ENCODE peak calls at places on chromosome 18, in four cellular contexts. One of them, this sample, is unnamed.

GRCh38 chr18:23689616-23690504 is 607 bp downstream of the LAMA3 start:
- DNase-seq in HEK293T: peak; percentile 51
- DNase-seq in skeletal muscle cell: no peak
- DNase-seq in thyroid gland: no peak
- DNase-seq in this sample: no peak

GRCh38 chr18:79068299-79068945 is 772 bp upstream of the ATP9B start:
- DNase-seq in thyroid gland: peak; percentile 19
- DNase-seq in HEK293T: no peak
- DNase-seq in skeletal muscle cell: no peak
- DNase-seq in this sample: no peak

GRCh38 chr18:4450065-4450676 is 4.9 kb downstream of the DLGAP1 start:
- DNase-seq in skeletal muscle cell: no peak
- DNase-seq in HEK293T: no peak
- DNase-seq in thyroid gland: no peak
- DNase-seq in this sample: no peak

GRCh38 chr18:76554788-76555187 is 59.7 kb upstream of the ZNF516 start:
- DNase-seq in thyroid gland: no peak
- DNase-seq in skeletal muscle cell: no peak
- DNase-seq in HEK293T: no peak
- DNase-seq in this sample: no peak

GRCh38 chr18:58525928-58526424 is 102.9 kb downstream of the ALPK2 start:
- DNase-seq in HEK293T: no peak
- DNase-seq in skeletal muscle cell: no peak
- DNase-seq in thyroid gland: no peak
- DNase-seq in this sample: no peak

GRCh38 chr18:61949946-61950345 is 57.1 kb upstream of the RNF152 start:
- DNase-seq in skeletal muscle cell: peak; percentile 67
- DNase-seq in HEK293T: no peak
- DNase-seq in thyroid gland: no peak
- DNase-seq in this sample: peak; percentile 75

GRCh38 chr18:34710430-34711386 is 610 bp downstream of the DTNA start:
- DNase-seq in thyroid gland: no peak
- DNase-seq in HEK293T: peak; percentile 51
- DNase-seq in skeletal muscle cell: no peak
- DNase-seq in this sample: no peak

GRCh38 chr18:58225101-58225500 is 181.1 kb downstream of the NEDD4L start:
- DNase-seq in skeletal muscle cell: no peak
- DNase-seq in thyroid gland: peak; percentile 37
- DNase-seq in HEK293T: no peak
- DNase-seq in this sample: no peak

GRCh38 chr18:39647627-39648502 is 2082.3 kb upstream of the CELF4 start:
- DNase-seq in skeletal muscle cell: peak; percentile 92
- DNase-seq in thyroid gland: peak; percentile 17
- DNase-seq in HEK293T: peak; percentile 34
- DNase-seq in this sample: no peak